ENCODE peak calls at places on chromosome 5, in nine cellular contexts. K is heart left ventricle; D is CD8-positive, alpha-beta T cell; N is vagina; V is left ventricle myocardium inferior; T is stomach; C is fibroblast of lung; Y is tibial artery; O is Peyer's patch. B is an unnamed sample. For H3K4me1, the result is how much of the 10 kb centered on the place peaks cover.

GRCh38 chr5:75335952-75336624 is 932 bp upstream of the HMGCR start:
- DNase-seq in K (no peak), D (no peak), N (no peak), V (no peak), T (no peak), C (peak), Y (no peak), O (no peak), B (no peak)

GRCh38 chr5:158770506-158770905 is 329.2 kb downstream of the EBF1 start:
- DNase-seq in K (no peak), D (no peak), N (no peak), V (no peak), T (no peak), C (no peak), Y (no peak), O (no peak), B (no peak)

GRCh38 chr5:19891658-19892057 is 96.3 kb downstream of the CDH18 start:
- DNase-seq in K (no peak), D (no peak), N (no peak), V (no peak), T (no peak), C (peak), Y (no peak), O (no peak), B (no peak)

GRCh38 chr5:73654171-73654811 is 28.3 kb downstream of the ARHGEF28 start:
- DNase-seq in K (no peak), D (no peak), N (no peak), V (no peak), T (no peak), C (peak), Y (no peak), O (no peak), B (no peak)

GRCh38 chr5:79133121-79133656 is 21.6 kb downstream of the BHMT start:
- DNase-seq in K (no peak), D (no peak), N (no peak), V (no peak), T (no peak), C (peak), Y (no peak), O (no peak), B (no peak)

GRCh38 chr5:173451031-173451430 is 122.8 kb upstream of the STC2 start:
- DNase-seq in K (no peak), D (no peak), N (no peak), V (no peak), T (no peak), C (no peak), Y (no peak), O (no peak), B (no peak)

GRCh38 chr5:1547236-1547635 is 23.5 kb upstream of the LPCAT1 start:
- DNase-seq in K (no peak), D (no peak), N (no peak), V (no peak), T (no peak), C (no peak), Y (no peak), O (peak), B (no peak)

GRCh38 chr5:178236685-178237084 is 4.1 kb upstream of the PHYKPL start:
- DNase-seq in K (peak), D (no peak), N (no peak), V (peak), T (no peak), C (no peak), Y (no peak), O (no peak), B (peak)

GRCh38 chr5:140202078-140202477 is 27.1 kb downstream of the CYSTM1 start:
- DNase-seq in K (no peak), D (no peak), N (no peak), V (no peak), T (no peak), C (peak), Y (no peak), O (no peak), B (no peak)

GRCh38 chr5:12246016-12246415 is 341.8 kb upstream of the CTNND2 start:
- DNase-seq in K (no peak), D (no peak), N (no peak), V (no peak), T (no peak), C (no peak), Y (no peak), O (no peak), B (no peak)

GRCh38 chr5:172389578-172390112 is 64.7 kb downstream of the SH3PXD2B start:
- DNase-seq in K (no peak), D (no peak), N (no peak), V (no peak), T (no peak), C (no peak), Y (no peak), O (no peak), B (no peak)
- TF ChIP-seq CTCF in K (no peak), D (no peak), N (no peak), V (no peak), T (no peak), C (peak), Y (no peak), O (no peak), B (no peak)

GRCh38 chr5:127074466-127074865 is 1.2 kb upstream of the C5orf63 start:
- DNase-seq in K (no peak), D (no peak), N (no peak), V (no peak), T (no peak), C (peak), Y (no peak), O (no peak), B (no peak)
- H3K4me1 ChIP-seq in K (under half), D (under half), N (under half), V (under half), T (under half), C (under half), Y (under half), O (under half), B (under half)

DNA sequence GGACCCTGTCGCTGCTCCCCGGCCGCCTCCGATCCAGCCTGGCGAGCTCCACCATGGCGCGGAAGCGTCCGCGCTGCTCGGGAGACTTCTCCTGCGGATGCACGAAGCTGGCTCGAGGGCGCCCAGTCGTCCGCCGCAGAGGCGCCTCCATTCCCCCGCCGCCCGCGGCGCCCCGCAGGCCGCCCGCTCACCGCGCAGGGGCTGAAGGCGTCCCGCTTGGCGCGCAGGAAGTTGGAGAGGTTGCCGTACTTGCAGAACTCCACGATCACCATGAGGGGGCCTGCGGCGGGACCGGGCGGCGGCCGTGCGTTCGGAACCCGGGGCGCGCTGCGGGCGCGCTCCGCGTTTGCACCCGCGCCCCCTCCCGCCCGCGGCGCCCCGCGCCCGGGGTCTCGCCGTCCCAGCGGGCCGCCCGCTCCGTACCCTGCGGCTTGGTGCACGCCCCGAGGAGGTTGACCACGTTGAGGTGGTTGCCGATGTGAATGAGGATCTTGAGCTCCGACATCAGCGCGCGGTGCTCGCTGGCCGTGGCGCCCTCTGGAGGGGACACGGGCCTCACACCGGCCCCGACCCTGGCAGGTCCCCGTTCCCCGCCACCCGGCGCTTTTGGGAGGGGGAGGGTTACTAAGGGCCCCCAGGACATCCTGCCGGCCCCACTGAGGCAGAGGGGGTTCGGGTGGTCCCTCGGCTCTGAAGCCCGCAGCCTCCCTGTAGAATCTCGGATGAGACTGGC is 27.7 kb upstream of the SCGB3A1 start:
- DNase-seq in K (no peak), D (peak), N (no peak), V (no peak), T (no peak), C (peak), Y (no peak), O (no peak), B (no peak)
- TF ChIP-seq CTCF in K (peak), D (no peak), N (no peak), V (no peak), T (no peak), C (no peak), Y (no peak), O (no peak), B (no peak)

GRCh38 chr5:181246276-181247050 is 2.8 kb upstream of the RACK1 start:
- DNase-seq in K (peak), D (peak), N (peak), V (peak), T (peak), C (peak), Y (peak), O (peak), B (peak)
- H3K4me1 ChIP-seq in K (under half), D (under half), N (half or more), V (half or more), T (half or more), C (under half), Y (half or more), O (under half), B (under half)